ENCODE peak calls at places on chromosome 1, in nine cellular contexts. A is K562; V is H9; N is AG20443; D is stimulated activated CD4-positive, alpha-beta T cell treated with anti-CD3 and anti-CD28 coated beads, Interleukin-2, amount 100 ng/mL, for 48 hours; J is CD4-positive, CD25-positive, alpha-beta regulatory T cell; T is KBM-7; H is breast epithelium; E is stimulated activated naive B cell treated with anti-CD40 and anti-IgM and Interleukin-4, amounts not matched to agents 10 μg/mL and 1 μg/mL and 100 μg/mL, for 72 hours. Q is an unnamed sample.

GRCh38 chr1:25773441-25774125 is 26.4 kb upstream of the SELENON start:
- DNase-seq in N (peak), V (no peak), D (no peak), E (no peak), J (no peak), H (peak), T (no peak), A (no peak), Q (no peak)

GRCh38 chr1:21937034-21937371 is at the start of gene HSPG2:
- DNase-seq in A (peak), H (no peak), D (no peak), J (no peak), E (no peak), T (no peak), N (no peak), V (no peak), Q (no peak)

GRCh38 chr1:32871364-32872188 is 864 bp upstream of the FNDC5 start:
- DNase-seq in T (no peak), D (no peak), V (no peak), N (no peak), A (no peak), E (no peak), H (no peak), J (peak), Q (no peak)

GRCh38 chr1:81982523-81982922 is 181.8 kb downstream of the ADGRL2 start:
- DNase-seq in H (no peak), E (no peak), V (no peak), T (no peak), N (no peak), D (no peak), J (no peak), A (no peak), Q (no peak)

GRCh38 chr1:22586356-22587130 is 23.3 kb downstream of the EPHA8 start:
- DNase-seq in J (no peak), D (no peak), H (no peak), N (no peak), A (no peak), V (no peak), E (no peak), T (no peak), Q (no peak)

GRCh38 chr1:27536767-27537166 is 46.8 kb upstream of the WASF2 start:
- DNase-seq in H (peak), E (no peak), J (no peak), A (no peak), T (no peak), V (peak), D (no peak), N (peak), Q (no peak)

GRCh38 chr1:156889802-156890585 is 3.5 kb upstream of the PEAR1 start:
- DNase-seq in V (peak), H (peak), T (peak), A (peak), D (peak), N (peak), E (peak), J (peak), Q (peak)

GRCh38 chr1:227317541-227318002 is 720 bp downstream of the CDC42BPA start:
- DNase-seq in J (no peak), D (no peak), E (no peak), N (peak), H (peak), V (peak), T (peak), A (peak), Q (no peak)

GRCh38 chr1:35377553-35377952 is 109.0 kb downstream of the ZMYM4 start:
- DNase-seq in H (no peak), A (no peak), V (no peak), J (no peak), D (no peak), N (peak), E (no peak), T (no peak), Q (no peak)

GRCh38 chr1:89259283-89259971 is 13.2 kb downstream of the GBP5 start:
- DNase-seq in N (no peak), T (peak), D (no peak), E (no peak), H (no peak), V (no peak), J (peak), A (no peak), Q (peak)

GRCh38 chr1:219326843-219327242 is 153.2 kb downstream of the LYPLAL1 start:
- DNase-seq in J (no peak), E (no peak), T (no peak), D (no peak), A (no peak), N (no peak), H (no peak), V (no peak), Q (no peak)

GRCh38 chr1:58447047-58447446 is 99.5 kb downstream of the OMA1 start:
- DNase-seq in N (no peak), E (no peak), T (no peak), J (no peak), A (no peak), V (no peak), D (no peak), H (no peak), Q (no peak)

GRCh38 chr1:157978547-157979403 is 14.7 kb upstream of the KIRREL1 start:
- DNase-seq in H (no peak), N (no peak), D (no peak), T (no peak), V (peak), J (no peak), A (no peak), E (no peak), Q (no peak)

GRCh38 chr1:32361674-32362473 is 411 bp downstream of the FAM229A start:
- DNase-seq in V (peak), J (peak), E (peak), T (no peak), A (peak), N (peak), H (no peak), D (no peak), Q (no peak)

GRCh38 chr1:24694380-24694843 is 50.8 kb upstream of the CLIC4 start:
- DNase-seq in V (no peak), D (no peak), H (no peak), E (peak), A (no peak), J (no peak), T (peak), N (peak), Q (no peak)